ENCODE peak calls at places on chromosome 6, in five cellular contexts. One of them, this sample, is unnamed.

GRCh38 chr6:30129270-30129669 is 6.7 kb upstream of the TRIM40 start:
- DNase-seq in stimulated activated CD4-positive, alpha-beta T cell treated with anti-CD3 and anti-CD28 coated beads, TNF-alpha, amount 100 ng/mL, for 48 hours: no peak
- DNase-seq in LoVo: peak
- DNase-seq in stimulated activated CD8-positive, alpha-beta memory T cell treated with anti-CD3 and anti-CD28 coated beads, Interleukin-4, amount 100 ng/mL, for 4 hours: no peak
- DNase-seq in foreskin melanocyte: no peak
- DNase-seq in this sample: no peak

GRCh38 chr6:122200441-122200840 is 199.0 kb upstream of the HSF2 start:
- DNase-seq in stimulated activated CD4-positive, alpha-beta T cell treated with anti-CD3 and anti-CD28 coated beads, TNF-alpha, amount 100 ng/mL, for 48 hours: no peak
- DNase-seq in LoVo: no peak
- DNase-seq in stimulated activated CD8-positive, alpha-beta memory T cell treated with anti-CD3 and anti-CD28 coated beads, Interleukin-4, amount 100 ng/mL, for 4 hours: no peak
- DNase-seq in foreskin melanocyte: no peak
- DNase-seq in this sample: no peak

GRCh38 chr6:156794963-156795362 is 17.8 kb downstream of the ARID1B start:
- DNase-seq in stimulated activated CD4-positive, alpha-beta T cell treated with anti-CD3 and anti-CD28 coated beads, TNF-alpha, amount 100 ng/mL, for 48 hours: no peak
- DNase-seq in LoVo: no peak
- DNase-seq in stimulated activated CD8-positive, alpha-beta memory T cell treated with anti-CD3 and anti-CD28 coated beads, Interleukin-4, amount 100 ng/mL, for 4 hours: no peak
- DNase-seq in foreskin melanocyte: no peak
- DNase-seq in this sample: no peak

GRCh38 chr6:151060742-151061100 is 179.0 kb upstream of the AKAP12 start:
- DNase-seq in stimulated activated CD4-positive, alpha-beta T cell treated with anti-CD3 and anti-CD28 coated beads, TNF-alpha, amount 100 ng/mL, for 48 hours: no peak
- DNase-seq in LoVo: no peak
- DNase-seq in stimulated activated CD8-positive, alpha-beta memory T cell treated with anti-CD3 and anti-CD28 coated beads, Interleukin-4, amount 100 ng/mL, for 4 hours: no peak
- DNase-seq in foreskin melanocyte: no peak
- DNase-seq in this sample: no peak

GRCh38 chr6:126963077-126963809 is 155.2 kb upstream of the RSPO3 start:
- DNase-seq in stimulated activated CD4-positive, alpha-beta T cell treated with anti-CD3 and anti-CD28 coated beads, TNF-alpha, amount 100 ng/mL, for 48 hours: no peak
- DNase-seq in LoVo: no peak
- DNase-seq in stimulated activated CD8-positive, alpha-beta memory T cell treated with anti-CD3 and anti-CD28 coated beads, Interleukin-4, amount 100 ng/mL, for 4 hours: no peak
- DNase-seq in foreskin melanocyte: no peak
- DNase-seq in this sample: no peak

GRCh38 chr6:115766745-115767462 is 293.8 kb downstream of the FRK start:
- DNase-seq in stimulated activated CD4-positive, alpha-beta T cell treated with anti-CD3 and anti-CD28 coated beads, TNF-alpha, amount 100 ng/mL, for 48 hours: no peak
- DNase-seq in LoVo: no peak
- DNase-seq in stimulated activated CD8-positive, alpha-beta memory T cell treated with anti-CD3 and anti-CD28 coated beads, Interleukin-4, amount 100 ng/mL, for 4 hours: no peak
- DNase-seq in foreskin melanocyte: no peak
- DNase-seq in this sample: no peak

GRCh38 chr6:21189721-21190120 is 403.8 kb upstream of the SOX4 start:
- DNase-seq in stimulated activated CD4-positive, alpha-beta T cell treated with anti-CD3 and anti-CD28 coated beads, TNF-alpha, amount 100 ng/mL, for 48 hours: no peak
- DNase-seq in LoVo: no peak
- DNase-seq in stimulated activated CD8-positive, alpha-beta memory T cell treated with anti-CD3 and anti-CD28 coated beads, Interleukin-4, amount 100 ng/mL, for 4 hours: no peak
- DNase-seq in foreskin melanocyte: no peak
- DNase-seq in this sample: no peak

GRCh38 chr6:95469511-95469910 is 107.8 kb upstream of the MANEA start:
- DNase-seq in stimulated activated CD4-positive, alpha-beta T cell treated with anti-CD3 and anti-CD28 coated beads, TNF-alpha, amount 100 ng/mL, for 48 hours: no peak
- DNase-seq in LoVo: no peak
- DNase-seq in stimulated activated CD8-positive, alpha-beta memory T cell treated with anti-CD3 and anti-CD28 coated beads, Interleukin-4, amount 100 ng/mL, for 4 hours: no peak
- DNase-seq in foreskin melanocyte: no peak
- DNase-seq in this sample: no peak

GRCh38 chr6:56549014-56549413 is 93.7 kb downstream of the DST start:
- DNase-seq in stimulated activated CD4-positive, alpha-beta T cell treated with anti-CD3 and anti-CD28 coated beads, TNF-alpha, amount 100 ng/mL, for 48 hours: no peak
- DNase-seq in LoVo: no peak
- DNase-seq in stimulated activated CD8-positive, alpha-beta memory T cell treated with anti-CD3 and anti-CD28 coated beads, Interleukin-4, amount 100 ng/mL, for 4 hours: no peak
- DNase-seq in foreskin melanocyte: no peak
- DNase-seq in this sample: no peak

GRCh38 chr6:50851269-50851847 is 32.7 kb downstream of the TFAP2B start:
- DNase-seq in stimulated activated CD4-positive, alpha-beta T cell treated with anti-CD3 and anti-CD28 coated beads, TNF-alpha, amount 100 ng/mL, for 48 hours: no peak
- DNase-seq in LoVo: no peak
- DNase-seq in stimulated activated CD8-positive, alpha-beta memory T cell treated with anti-CD3 and anti-CD28 coated beads, Interleukin-4, amount 100 ng/mL, for 4 hours: no peak
- DNase-seq in foreskin melanocyte: no peak
- DNase-seq in this sample: no peak

GRCh38 chr6:116557863-116558262 is 4.3 kb downstream of the CALHM4 start:
- DNase-seq in stimulated activated CD4-positive, alpha-beta T cell treated with anti-CD3 and anti-CD28 coated beads, TNF-alpha, amount 100 ng/mL, for 48 hours: no peak
- DNase-seq in LoVo: peak
- DNase-seq in stimulated activated CD8-positive, alpha-beta memory T cell treated with anti-CD3 and anti-CD28 coated beads, Interleukin-4, amount 100 ng/mL, for 4 hours: no peak
- DNase-seq in foreskin melanocyte: peak
- DNase-seq in this sample: peak

GRCh38 chr6:84019812-84020211 is 13.8 kb upstream of the MRAP2 start:
- DNase-seq in stimulated activated CD4-positive, alpha-beta T cell treated with anti-CD3 and anti-CD28 coated beads, TNF-alpha, amount 100 ng/mL, for 48 hours: no peak
- DNase-seq in LoVo: no peak
- DNase-seq in stimulated activated CD8-positive, alpha-beta memory T cell treated with anti-CD3 and anti-CD28 coated beads, Interleukin-4, amount 100 ng/mL, for 4 hours: no peak
- DNase-seq in foreskin melanocyte: no peak
- DNase-seq in this sample: no peak

GRCh38 chr6:20952605-20953004 is 418.3 kb downstream of the CDKAL1 start:
- DNase-seq in stimulated activated CD4-positive, alpha-beta T cell treated with anti-CD3 and anti-CD28 coated beads, TNF-alpha, amount 100 ng/mL, for 48 hours: no peak
- DNase-seq in LoVo: no peak
- DNase-seq in stimulated activated CD8-positive, alpha-beta memory T cell treated with anti-CD3 and anti-CD28 coated beads, Interleukin-4, amount 100 ng/mL, for 4 hours: no peak
- DNase-seq in foreskin melanocyte: no peak
- DNase-seq in this sample: peak

GRCh38 chr6:76876922-76877553 is 586.3 kb downstream of the HTR1B start:
- DNase-seq in stimulated activated CD4-positive, alpha-beta T cell treated with anti-CD3 and anti-CD28 coated beads, TNF-alpha, amount 100 ng/mL, for 48 hours: no peak
- DNase-seq in LoVo: peak
- DNase-seq in stimulated activated CD8-positive, alpha-beta memory T cell treated with anti-CD3 and anti-CD28 coated beads, Interleukin-4, amount 100 ng/mL, for 4 hours: no peak
- DNase-seq in foreskin melanocyte: peak
- DNase-seq in this sample: no peak

GRCh38 chr6:31090275-31090972 is 22.0 kb downstream of the C6orf15 start:
- DNase-seq in stimulated activated CD4-positive, alpha-beta T cell treated with anti-CD3 and anti-CD28 coated beads, TNF-alpha, amount 100 ng/mL, for 48 hours: no peak
- DNase-seq in LoVo: no peak
- DNase-seq in stimulated activated CD8-positive, alpha-beta memory T cell treated with anti-CD3 and anti-CD28 coated beads, Interleukin-4, amount 100 ng/mL, for 4 hours: no peak
- DNase-seq in foreskin melanocyte: no peak
- DNase-seq in this sample: no peak

GRCh38 chr6:99093781-99094180 is 146.0 kb upstream of the FBXL4 start:
- DNase-seq in stimulated activated CD4-positive, alpha-beta T cell treated with anti-CD3 and anti-CD28 coated beads, TNF-alpha, amount 100 ng/mL, for 48 hours: no peak
- DNase-seq in LoVo: no peak
- DNase-seq in stimulated activated CD8-positive, alpha-beta memory T cell treated with anti-CD3 and anti-CD28 coated beads, Interleukin-4, amount 100 ng/mL, for 4 hours: no peak
- DNase-seq in foreskin melanocyte: no peak
- DNase-seq in this sample: no peak

GRCh38 chr6:100459291-100459690 is 5.4 kb downstream of the SIM1 start:
- DNase-seq in stimulated activated CD4-positive, alpha-beta T cell treated with anti-CD3 and anti-CD28 coated beads, TNF-alpha, amount 100 ng/mL, for 48 hours: no peak
- DNase-seq in LoVo: no peak
- DNase-seq in stimulated activated CD8-positive, alpha-beta memory T cell treated with anti-CD3 and anti-CD28 coated beads, Interleukin-4, amount 100 ng/mL, for 4 hours: no peak
- DNase-seq in foreskin melanocyte: no peak
- DNase-seq in this sample: no peak

GRCh38 chr6:22041797-22042489 is 254.9 kb downstream of the PRL start:
- DNase-seq in stimulated activated CD4-positive, alpha-beta T cell treated with anti-CD3 and anti-CD28 coated beads, TNF-alpha, amount 100 ng/mL, for 48 hours: no peak
- DNase-seq in LoVo: no peak
- DNase-seq in stimulated activated CD8-positive, alpha-beta memory T cell treated with anti-CD3 and anti-CD28 coated beads, Interleukin-4, amount 100 ng/mL, for 4 hours: no peak
- DNase-seq in foreskin melanocyte: no peak
- DNase-seq in this sample: peak

GRCh38 chr6:55474386-55474785 is 104.6 kb downstream of the HMGCLL1 start:
- DNase-seq in stimulated activated CD4-positive, alpha-beta T cell treated with anti-CD3 and anti-CD28 coated beads, TNF-alpha, amount 100 ng/mL, for 48 hours: no peak
- DNase-seq in LoVo: no peak
- DNase-seq in stimulated activated CD8-positive, alpha-beta memory T cell treated with anti-CD3 and anti-CD28 coated beads, Interleukin-4, amount 100 ng/mL, for 4 hours: no peak
- DNase-seq in foreskin melanocyte: no peak
- DNase-seq in this sample: no peak

GRCh38 chr6:84441456-84441855 is 214.0 kb upstream of the CEP162 start:
- DNase-seq in stimulated activated CD4-positive, alpha-beta T cell treated with anti-CD3 and anti-CD28 coated beads, TNF-alpha, amount 100 ng/mL, for 48 hours: no peak
- DNase-seq in LoVo: no peak
- DNase-seq in stimulated activated CD8-positive, alpha-beta memory T cell treated with anti-CD3 and anti-CD28 coated beads, Interleukin-4, amount 100 ng/mL, for 4 hours: no peak
- DNase-seq in foreskin melanocyte: no peak
- DNase-seq in this sample: no peak

GRCh38 chr6:7433211-7433610 is 43.6 kb downstream of the RIOK1 start:
- DNase-seq in stimulated activated CD4-positive, alpha-beta T cell treated with anti-CD3 and anti-CD28 coated beads, TNF-alpha, amount 100 ng/mL, for 48 hours: no peak
- DNase-seq in LoVo: no peak
- DNase-seq in stimulated activated CD8-positive, alpha-beta memory T cell treated with anti-CD3 and anti-CD28 coated beads, Interleukin-4, amount 100 ng/mL, for 4 hours: no peak
- DNase-seq in foreskin melanocyte: no peak
- DNase-seq in this sample: no peak

GRCh38 chr6:154229796-154230195 is 126.8 kb downstream of the IPCEF1 start:
- DNase-seq in stimulated activated CD4-positive, alpha-beta T cell treated with anti-CD3 and anti-CD28 coated beads, TNF-alpha, amount 100 ng/mL, for 48 hours: peak
- DNase-seq in LoVo: no peak
- DNase-seq in stimulated activated CD8-positive, alpha-beta memory T cell treated with anti-CD3 and anti-CD28 coated beads, Interleukin-4, amount 100 ng/mL, for 4 hours: no peak
- DNase-seq in foreskin melanocyte: no peak
- DNase-seq in this sample: no peak

GRCh38 chr6:37283268-37283667 is 25.3 kb upstream of the TMEM217 start:
- DNase-seq in stimulated activated CD4-positive, alpha-beta T cell treated with anti-CD3 and anti-CD28 coated beads, TNF-alpha, amount 100 ng/mL, for 48 hours: no peak
- DNase-seq in LoVo: no peak
- DNase-seq in stimulated activated CD8-positive, alpha-beta memory T cell treated with anti-CD3 and anti-CD28 coated beads, Interleukin-4, amount 100 ng/mL, for 4 hours: no peak
- DNase-seq in foreskin melanocyte: no peak
- DNase-seq in this sample: peak

GRCh38 chr6:72552938-72553337 is 68.9 kb upstream of the KCNQ5 start:
- DNase-seq in stimulated activated CD4-positive, alpha-beta T cell treated with anti-CD3 and anti-CD28 coated beads, TNF-alpha, amount 100 ng/mL, for 48 hours: no peak
- DNase-seq in LoVo: no peak
- DNase-seq in stimulated activated CD8-positive, alpha-beta memory T cell treated with anti-CD3 and anti-CD28 coated beads, Interleukin-4, amount 100 ng/mL, for 4 hours: no peak
- DNase-seq in foreskin melanocyte: no peak
- DNase-seq in this sample: no peak

This sample was measured in GM03348.